ENCODE peak calls at places on chromosomes 3 and 15, in seven cellular contexts. K is astrocyte; O is HCT116; Q is heart right ventricle; U is lower lobe of right lung; R is CD8-positive, alpha-beta T cell; W is neuronal stem cell. C is an unnamed sample.
A peak's percentile ranks its signal among the peaks of the same experiment; 100 is the strongest.

GRCh38 chr3:48412375-48413001 is 17.4 kb downstream of the PLXNB1 start:
- DNase-seq in K (no peak), O (no peak), Q (no peak), U (peak; percentile 40), R (no peak), W (no peak), C (no peak)

GRCh38 chr15:32743411-32744145 is 25.8 kb downstream of the GREM1 start:
- DNase-seq in K (no peak), O (no peak), Q (no peak), U (no peak), R (no peak), W (no peak), C (no peak)

GRCh38 chr3:185737020-185737419 is 87.8 kb downstream of the IGF2BP2 start:
- DNase-seq in K (peak; percentile 41), O (no peak), Q (no peak), U (no peak), R (no peak), W (no peak), C (no peak)

GRCh38 chr15:68650901-68651709 is 72.3 kb downstream of the CORO2B start:
- DNase-seq in K (no peak), O (peak; percentile 51), Q (peak; percentile 73), U (peak; percentile 66), R (peak; percentile 27), W (peak; percentile 74), C (peak; percentile 78)

GRCh38 chr3:85939026-85939616 is 980.3 kb downstream of the CADM2 start:
- DNase-seq in K (peak; percentile 23), O (no peak), Q (no peak), U (no peak), R (no peak), W (no peak), C (no peak)

GRCh38 chr3:83230841-83231240 is 1469.4 kb upstream of the GBE1 start:
- DNase-seq in K (no peak), O (no peak), Q (no peak), U (no peak), R (no peak), W (no peak), C (no peak)

GRCh38 chr15:49438970-49439631 is 16.1 kb downstream of the FGF7 start:
- DNase-seq in K (no peak), O (no peak), Q (peak; percentile 16), U (peak; percentile 65), R (no peak), W (no peak), C (no peak)

GRCh38 chr3:145698252-145698651 is 462.7 kb downstream of the PLOD2 start:
- DNase-seq in K (no peak), O (no peak), Q (no peak), U (no peak), R (no peak), W (no peak), C (no peak)

GRCh38 chr3:66482005-66482404 is 18.8 kb downstream of the LRIG1 start:
- DNase-seq in K (no peak), O (no peak), Q (no peak), U (no peak), R (no peak), W (no peak), C (no peak)

GRCh38 chr3:169308654-169309325 is 354.7 kb downstream of the MECOM start:
- DNase-seq in K (peak; percentile 40), O (no peak), Q (no peak), U (no peak), R (no peak), W (no peak), C (no peak)

GRCh38 chr15:82570721-82571519 is 30.7 kb upstream of the RPS17 start:
- DNase-seq in K (peak; percentile 48), O (no peak), Q (no peak), U (no peak), R (no peak), W (no peak), C (no peak)

GRCh38 chr3:48426401-48426909 is 3.4 kb downstream of the PLXNB1 start:
- DNase-seq in K (no peak), O (no peak), Q (peak; percentile 56), U (no peak), R (no peak), W (no peak), C (no peak)

GRCh38 chr15:62934236-62934971 is 108.1 kb upstream of the TPM1 start:
- DNase-seq in K (no peak), O (no peak), Q (no peak), U (no peak), R (no peak), W (no peak), C (peak; percentile 27)

GRCh38 chr15:28178727-28179126 is 79.6 kb upstream of the OCA2 start:
- DNase-seq in K (no peak), O (no peak), Q (no peak), U (no peak), R (no peak), W (no peak), C (no peak)

GRCh38 chr15:88681610-88682221 is 42.9 kb downstream of the ISG20 start:
- DNase-seq in K (no peak), O (no peak), Q (no peak), U (no peak), R (no peak), W (no peak), C (peak; percentile 63)

GRCh38 chr3:193865339-193865738 is 270.6 kb upstream of the HES1 start:
- DNase-seq in K (no peak), O (no peak), Q (no peak), U (no peak), R (no peak), W (no peak), C (no peak)

GRCh38 chr15:67852433-67852832 is 12.6 kb upstream of the RNU6-1 start:
- DNase-seq in K (no peak), O (no peak), Q (no peak), U (no peak), R (no peak), W (no peak), C (no peak)

GRCh38 chr15:70802629-70803028 is 39.3 kb upstream of the UACA start:
- DNase-seq in K (peak; percentile 86), O (no peak), Q (peak; percentile 34), U (no peak), R (no peak), W (no peak), C (no peak)

GRCh38 chr15:52658955-52659354 is 20.2 kb downstream of the ATOSA start:
- DNase-seq in K (no peak), O (no peak), Q (no peak), U (no peak), R (peak; percentile 16), W (no peak), C (no peak)

GRCh38 chr15:77076325-77076915 is 5.5 kb upstream of the TSPAN3 start:
- DNase-seq in K (no peak), O (no peak), Q (no peak), U (no peak), R (no peak), W (no peak), C (no peak)

GRCh38 chr3:98022978-98023820 is 11.9 kb downstream of the GABRR3 start:
- DNase-seq in K (peak; percentile 35), O (peak; percentile 60), Q (peak; percentile 91), U (peak; percentile 90), R (peak; percentile 95), W (peak; percentile 76), C (peak; percentile 96)

GRCh38 chr15:40845511-40846284 is 1.9 kb downstream of the SPINT1 start:
- DNase-seq in K (no peak), O (no peak), Q (no peak), U (peak; percentile 80), R (no peak), W (no peak), C (no peak)

GRCh38 chr3:46882377-46883015 is 5.0 kb downstream of the PTH1R start:
- DNase-seq in K (no peak), O (no peak), Q (no peak), U (no peak), R (no peak), W (peak; percentile 39), C (no peak)

GRCh38 chr3:124157748-124158147 is 165.8 kb upstream of the ROPN1 start:
- DNase-seq in K (no peak), O (no peak), Q (no peak), U (no peak), R (no peak), W (no peak), C (no peak)

GRCh38 chr15:93399121-93399520 is 310.1 kb upstream of the RGMA start:
- DNase-seq in K (no peak), O (no peak), Q (no peak), U (no peak), R (no peak), W (no peak), C (no peak)

DNA sequence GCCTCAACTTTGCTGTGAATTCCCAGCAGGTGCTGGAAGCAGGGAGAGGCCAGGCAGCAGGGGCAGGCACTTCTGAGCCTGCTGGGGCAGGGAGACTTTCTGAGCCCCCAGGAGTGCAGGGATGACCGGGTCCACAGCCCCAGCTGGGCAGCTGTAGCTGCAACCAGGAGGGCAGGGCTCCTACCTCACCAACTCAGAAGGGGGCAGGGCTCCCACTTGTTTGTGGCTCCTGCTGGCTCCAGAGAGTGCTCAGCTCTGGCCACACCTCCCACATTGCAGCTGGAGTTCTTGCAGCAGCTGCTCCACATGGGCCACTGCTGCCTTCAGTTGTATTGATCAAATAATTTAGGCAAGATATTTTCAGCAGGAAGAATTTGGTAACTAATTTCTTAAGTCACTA is 812.3 kb downstream of the NSUN3 start:
- DNase-seq in K (no peak), O (no peak), Q (no peak), U (no peak), R (no peak), W (no peak), C (no peak)
- H3K4me3 ChIP-seq in K (no peak overlapping the region), O (no peak overlapping the region), Q (no peak overlapping the region), U (no peak overlapping the region), R (no peak overlapping the region), W (no peak overlapping the region), C (no peak overlapping the region)

GRCh38 chr15:71844916-71845315 is 34.6 kb downstream of the NR2E3 start:
- DNase-seq in K (no peak), O (no peak), Q (no peak), U (no peak), R (no peak), W (no peak), C (no peak)
- H3K36me3 ChIP-seq in K (peaks cover 5% of the 10 kb centered on the region), O (peaks cover 1% of the 10 kb centered on the region), Q (no peaks in the 10 kb centered on the region), U (peaks cover 62% of the 10 kb centered on the region), R (peaks cover 13% of the 10 kb centered on the region), W (peaks cover 46% of the 10 kb centered on the region), C (no peaks in the 10 kb centered on the region)

GRCh38 chr3:71225285-71225684 is 358.2 kb downstream of the FOXP1 start:
- DNase-seq in K (no peak), O (no peak), Q (no peak), U (no peak), R (no peak), W (no peak), C (no peak)
- H3K4me3 ChIP-seq in K (no peak overlapping the region), O (no peak overlapping the region), Q (no peak overlapping the region), U (no peak overlapping the region), R (no peak overlapping the region), W (no peak overlapping the region), C (no peak overlapping the region)

GRCh38 chr3:138066972-138067371 is 48.4 kb downstream of the DZIP1L start:
- DNase-seq in K (no peak), O (no peak), Q (no peak), U (no peak), R (no peak), W (no peak), C (no peak)

GRCh38 chr3:138068579-138069174 is 46.7 kb downstream of the DZIP1L start:
- DNase-seq in K (peak; percentile 41), O (peak; percentile 63), Q (peak; percentile 80), U (peak; percentile 82), R (peak; percentile 74), W (peak; percentile 73), C (peak; percentile 85)

GRCh38 chr3:138072816-138073215 is 42.6 kb downstream of the DZIP1L start:
- DNase-seq in K (no peak), O (no peak), Q (no peak), U (no peak), R (no peak), W (no peak), C (no peak)

GRCh38 chr3:138068046-138068445 is 47.4 kb downstream of the DZIP1L start:
- DNase-seq in K (no peak), O (no peak), Q (no peak), U (no peak), R (no peak), W (no peak), C (no peak)

GRCh38 chr3:138070006-138070405 is 45.4 kb downstream of the DZIP1L start:
- DNase-seq in K (no peak), O (no peak), Q (no peak), U (no peak), R (no peak), W (no peak), C (no peak)
- H3K36me3 ChIP-seq in K (peaks cover 30% of the 10 kb centered on the region), O (peaks cover 4% of the 10 kb centered on the region), Q (no peaks in the 10 kb centered on the region), U (peaks cover 52% of the 10 kb centered on the region), R (no peaks in the 10 kb centered on the region), W (peaks cover 78% of the 10 kb centered on the region), C (no peaks in the 10 kb centered on the region)